ENCODE peak calls at places on chromosome 22, in seven cellular contexts. N is CD8-positive, alpha-beta memory T cell; H is PC-9; F is GM23338; T is cardiac muscle cell; V is thyroid gland; C is fibroblast of lung. Q is an unnamed sample. For H3K4me1 and H3K27me3, the result is how much of the 10 kb centered on the place peaks cover.

GRCh38 chr22:24106385-24107381 is 74.6 kb upstream of the SUSD2 start:
- DNase-seq in N (peak), H (no peak), F (peak), T (no peak), V (peak), C (peak), Q (no peak)

GRCh38 chr22:26172389-26172990 is 3.2 kb downstream of the SEZ6L start:
- DNase-seq in N (no peak), H (no peak), F (peak), T (peak), V (peak), C (peak), Q (peak)

GRCh38 chr22:30541979-30542810 is 4.3 kb downstream of the SEC14L6 start:
- DNase-seq in N (no peak), H (no peak), F (peak), T (peak), V (peak), C (peak), Q (no peak)

GRCh38 chr22:26546282-26546681 is 34.0 kb upstream of the TFIP11 start:
- DNase-seq in N (no peak), H (no peak), F (no peak), T (no peak), V (peak), C (no peak), Q (no peak)

GRCh38 chr22:24029304-24029703 is 18.2 kb downstream of the CABIN1 start:
- DNase-seq in N (no peak), H (no peak), F (no peak), T (no peak), V (no peak), C (no peak), Q (no peak)

GRCh38 chr22:35376728-35377472 is 4.0 kb upstream of the HMOX1 start:
- DNase-seq in N (peak), H (peak), F (peak), T (peak), V (peak), C (peak), Q (peak)

GRCh38 chr22:47382164-47382890 is 619.9 kb downstream of the TBC1D22A start:
- DNase-seq in N (no peak), H (no peak), F (no peak), T (no peak), V (no peak), C (no peak), Q (no peak)

GRCh38 chr22:21690401-21690801 is 24.6 kb downstream of the PPIL2 start:
- DNase-seq in N (no peak), H (no peak), F (no peak), T (no peak), V (peak), C (no peak), Q (no peak)

GRCh38 chr22:21942407-21942895 is 10.2 kb downstream of the PPM1F start:
- DNase-seq in N (no peak), H (peak), F (no peak), T (no peak), V (peak), C (peak), Q (no peak)

GRCh38 chr22:36234211-36234610 is 5.1 kb downstream of the APOL2 start:
- DNase-seq in N (no peak), H (no peak), F (no peak), T (no peak), V (no peak), C (no peak), Q (peak)

GRCh38 chr22:28548411-28548810 is 131.2 kb downstream of the TTC28 start:
- DNase-seq in N (no peak), H (no peak), F (no peak), T (no peak), V (no peak), C (no peak), Q (no peak)

GRCh38 chr22:32342977-32343376 is 14.7 kb upstream of the RFPL3 start:
- DNase-seq in N (no peak), H (no peak), F (no peak), T (no peak), V (no peak), C (no peak), Q (no peak)

GRCh38 chr22:24325105-24325757 is 54.6 kb downstream of the SPECC1L start:
- DNase-seq in N (no peak), H (peak), F (peak), T (peak), V (no peak), C (peak), Q (peak)

GRCh38 chr22:30575011-30575671 is 676 bp upstream of the GAL3ST1 start:
- DNase-seq in N (no peak), H (no peak), F (peak), T (no peak), V (no peak), C (peak), Q (no peak)

GRCh38 chr22:46614070-46614931 is 5.9 kb upstream of the GRAMD4 start:
- DNase-seq in N (peak), H (no peak), F (no peak), T (no peak), V (no peak), C (no peak), Q (no peak)

GRCh38 chr22:39287076-39287743 is 32.2 kb downstream of the RPL3 start:
- DNase-seq in N (no peak), H (no peak), F (no peak), T (no peak), V (peak), C (peak), Q (no peak)

GRCh38 chr22:38828616-38829205 is 15.1 kb downstream of the NPTXR start:
- DNase-seq in N (no peak), H (no peak), F (no peak), T (no peak), V (no peak), C (no peak), Q (no peak)

GRCh38 chr22:32876516-32876915 is 75.0 kb downstream of the TIMP3 start:
- DNase-seq in N (no peak), H (no peak), F (no peak), T (no peak), V (no peak), C (no peak), Q (no peak)

GRCh38 chr22:46331496-46331895 is 4.0 kb upstream of the TRMU start:
- DNase-seq in N (no peak), H (no peak), F (no peak), T (no peak), V (no peak), C (no peak), Q (no peak)

GRCh38 chr22:40036591-40037225 is 42.0 kb downstream of the FAM83F start:
- DNase-seq in N (peak), H (peak), F (peak), T (peak), V (peak), C (peak), Q (peak)

GRCh38 chr22:29716814-29717213 is 3.0 kb upstream of the CABP7 start:
- DNase-seq in N (no peak), H (peak), F (peak), T (peak), V (peak), C (peak), Q (peak)

GRCh38 chr22:35838849-35839646 is 121.4 kb downstream of the APOL5 start:
- DNase-seq in N (no peak), H (peak), F (peak), T (peak), V (peak), C (peak), Q (peak)

GRCh38 chr22:23180301-23180892 is at the start of gene BCR:
- DNase-seq in N (peak), H (peak), F (peak), T (peak), V (peak), C (peak), Q (no peak)

GRCh38 chr22:24583221-24583971 is 9.5 kb downstream of the LRRC75B start:
- DNase-seq in N (no peak), H (no peak), F (no peak), T (peak), V (peak), C (peak), Q (no peak)

GRCh38 chr22:45248832-45249561 is 8.3 kb upstream of the KIAA0930 start:
- DNase-seq in N (no peak), H (no peak), F (no peak), T (no peak), V (no peak), C (no peak), Q (no peak)
- H3K4me3 ChIP-seq in N (no peak), H (no peak), F (no peak), T (no peak), V (no peak), C (no peak), Q (no peak)

GRCh38 chr22:41933411-41934177 is 7.0 kb upstream of the TNFRSF13C start:
- DNase-seq in N (no peak), H (no peak), F (no peak), T (no peak), V (no peak), C (no peak), Q (no peak)

GRCh38 chr22:41932353-41932752 is 5.7 kb upstream of the TNFRSF13C start:
- DNase-seq in N (no peak), H (no peak), F (no peak), T (no peak), V (no peak), C (no peak), Q (peak)

GRCh38 chr22:41935015-41935908 is 8.7 kb upstream of the TNFRSF13C start:
- DNase-seq in N (no peak), H (no peak), F (no peak), T (no peak), V (no peak), C (no peak), Q (no peak)

GRCh38 chr22:41936894-41937169 is 10.1 kb downstream of the CENPM start:
- DNase-seq in N (no peak), H (no peak), F (no peak), T (no peak), V (no peak), C (no peak), Q (no peak)

DNA sequence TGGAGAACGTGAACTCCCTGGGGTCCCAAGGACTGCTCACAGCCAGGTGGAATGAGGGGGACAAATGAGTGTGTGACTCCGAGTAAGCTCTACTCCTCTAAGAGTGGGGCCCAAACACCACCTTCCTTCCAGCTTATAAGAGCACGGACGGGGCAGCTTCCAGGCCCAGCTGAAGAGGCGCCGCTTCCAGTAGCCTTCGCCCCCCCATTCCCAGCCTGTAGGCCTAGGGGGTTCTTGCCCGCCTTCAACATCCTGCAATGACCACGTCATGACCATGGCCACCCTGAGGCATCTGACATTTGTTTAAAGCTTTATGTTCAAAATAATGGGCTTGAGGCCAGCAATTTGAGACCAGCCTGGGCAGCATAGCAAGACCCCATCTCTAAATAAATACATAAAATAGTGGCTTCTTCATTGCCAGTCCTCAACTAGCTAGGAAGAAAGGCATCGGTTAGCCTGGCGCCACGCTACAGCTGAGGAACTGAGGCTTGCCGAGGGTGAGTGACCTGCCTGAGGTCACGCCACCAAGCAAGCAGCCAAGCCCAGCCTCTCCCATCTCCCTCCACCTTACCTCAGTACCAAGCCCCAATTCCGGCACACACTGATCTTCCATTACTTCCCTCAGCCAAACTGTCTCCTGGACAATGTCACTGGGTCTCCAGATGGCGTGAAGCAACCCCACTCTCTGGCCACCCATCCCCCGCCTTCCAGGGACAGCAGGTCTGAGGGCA is 7.8 kb upstream of the TNFRSF13C start:
- DNase-seq in N (no peak), H (no peak), F (no peak), T (no peak), V (no peak), C (no peak), Q (no peak)
- H3K4me1 ChIP-seq in N (under half), H (under half), F (under half), T (under half), V (under half), C (under half), Q (under half)

DNA sequence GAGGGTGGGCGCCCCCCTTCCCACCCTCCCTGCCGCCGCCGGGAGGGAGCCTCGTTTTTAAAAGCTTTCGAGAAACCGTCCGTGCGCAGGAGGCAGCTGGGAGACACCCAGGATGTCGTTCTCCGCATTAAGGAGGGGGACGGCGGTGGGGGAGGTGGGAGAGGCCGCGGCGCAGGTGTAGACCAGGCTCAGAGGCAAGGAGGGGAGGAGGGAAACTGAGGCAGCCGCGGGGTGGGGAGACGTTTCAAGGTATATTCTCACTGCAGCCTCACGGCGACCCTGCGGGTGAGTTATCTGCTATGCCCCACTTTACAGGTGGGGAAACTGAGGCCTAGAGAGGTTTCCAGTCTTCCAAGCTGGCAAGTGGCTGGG is 42.7 kb downstream of the CYTH4 start:
- DNase-seq in N (no peak), H (no peak), F (no peak), T (no peak), V (no peak), C (no peak), Q (no peak)
- H3K27me3 ChIP-seq in N (under half), H (under half), F (under half), T (half or more), V (under half), C (under half), Q (under half)

DNA sequence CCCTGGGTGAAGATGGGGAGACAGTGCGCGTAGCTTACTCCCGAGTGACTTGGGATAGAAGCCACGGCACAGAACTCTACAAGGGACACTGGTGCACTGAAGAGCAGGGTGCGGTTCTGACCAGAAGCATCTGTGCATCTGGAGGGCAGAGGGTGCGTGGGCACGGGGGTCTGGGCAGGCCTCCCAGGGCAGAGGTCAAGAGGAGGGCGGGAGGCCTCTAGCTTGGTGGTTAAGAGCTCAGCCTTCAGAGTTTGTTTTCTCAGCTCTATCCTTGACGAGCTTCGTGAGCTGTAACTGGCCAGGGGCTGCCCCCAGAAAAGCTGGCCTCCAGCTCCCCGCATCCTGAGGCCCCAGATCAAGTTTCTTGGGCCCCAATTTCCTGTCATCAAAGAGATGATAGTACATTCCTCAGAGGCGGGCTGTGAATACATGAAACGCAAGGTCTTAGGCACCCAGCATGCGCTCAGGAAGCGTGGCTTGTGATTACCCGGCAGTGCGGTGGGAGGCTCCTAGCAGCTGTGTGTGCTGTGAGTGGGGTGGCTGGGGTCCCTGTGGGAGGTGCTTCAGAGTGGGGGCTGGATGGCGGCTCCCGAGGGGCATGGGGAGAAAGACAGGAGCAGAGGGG is 6.0 kb upstream of the BID start:
- DNase-seq in N (no peak), H (no peak), F (peak), T (no peak), V (no peak), C (no peak), Q (no peak)
- H3K4me3 ChIP-seq in N (no peak), H (no peak), F (no peak), T (no peak), V (no peak), C (no peak), Q (no peak)

DNA sequence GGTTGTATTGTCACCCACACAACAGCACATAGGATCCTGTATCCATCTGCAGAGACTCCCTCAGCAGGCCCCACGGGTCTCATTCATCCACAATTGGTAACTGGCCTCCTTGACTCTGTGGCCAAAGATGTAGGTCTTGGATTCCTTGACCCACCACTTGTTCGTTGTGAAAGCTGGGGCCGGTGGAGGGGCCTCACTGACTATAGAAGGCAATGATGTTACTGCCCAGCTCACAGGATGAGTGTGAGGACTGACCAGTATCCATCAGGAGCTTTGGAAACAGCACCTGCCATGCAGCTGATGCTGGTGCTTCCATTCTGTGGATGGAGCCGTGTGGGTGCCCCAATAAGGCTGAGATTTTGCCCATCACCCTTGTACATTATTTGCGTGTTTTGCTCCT is 615.7 kb downstream of the BRD1 start:
- DNase-seq in N (no peak), H (no peak), F (no peak), T (no peak), V (no peak), C (no peak), Q (no peak)
- H3K4me1 ChIP-seq in N (under half), H (under half), F (under half), T (under half), V (under half), C (under half), Q (under half)

GRCh38 chr22:17897864-17898263 is 123.6 kb upstream of the BID start:
- DNase-seq in N (no peak), H (no peak), F (no peak), T (no peak), V (no peak), C (no peak), Q (no peak)
- H3K27me3 ChIP-seq in N (under half), H (under half), F (under half), T (under half), V (under half), C (under half), Q (under half)

GRCh38 chr22:49820984-49821383 is 6.7 kb downstream of the BRD1 start:
- DNase-seq in N (no peak), H (no peak), F (no peak), T (no peak), V (no peak), C (no peak), Q (no peak)
- H3K4me3 ChIP-seq in N (no peak), H (no peak), F (no peak), T (no peak), V (no peak), C (no peak), Q (no peak)

GRCh38 chr22:37270928-37271650 is 11.2 kb upstream of the CYTH4 start:
- DNase-seq in N (no peak), H (no peak), F (no peak), T (no peak), V (no peak), C (peak), Q (no peak)
- H3K4me1 ChIP-seq in N (under half), H (under half), F (under half), T (under half), V (under half), C (under half), Q (under half)

GRCh38 chr22:44279059-44279340 is 33.8 kb downstream of the SHISAL1 start:
- DNase-seq in N (no peak), H (no peak), F (no peak), T (no peak), V (no peak), C (no peak), Q (no peak)
- H3K27me3 ChIP-seq in N (under half), H (under half), F (under half), T (under half), V (under half), C (under half), Q (under half)